ENCODE peak calls at places on chromosomes 6 and 20, in four cellular contexts. P is tibial artery; S is AG09309; N is CD8-positive, alpha-beta T cell. G is an unnamed sample.
A peak's percentile ranks its signal among the peaks of the same experiment; 100 is the strongest.

GRCh38 chr20:31543966-31544598 is 29.8 kb downstream of the HM13 start:
- DNase-seq in P (no peak), S (peak; percentile 95), N (no peak), G (no peak)

GRCh38 chr6:89257346-89257745 is 40.2 kb upstream of the GABRR1 start:
- DNase-seq in P (no peak), S (no peak), N (no peak), G (no peak)

GRCh38 chr6:133947302-133947900 is 5.6 kb upstream of the TBPL1 start:
- DNase-seq in P (no peak), S (no peak), N (no peak), G (no peak)

GRCh38 chr6:6494677-6495076 is 93.8 kb upstream of the LY86 start:
- DNase-seq in P (peak; percentile 46), S (no peak), N (no peak), G (peak; percentile 34)

GRCh38 chr20:38791291-38791690 is 14.2 kb upstream of the PPP1R16B start:
- DNase-seq in P (no peak), S (no peak), N (no peak), G (no peak)

GRCh38 chr20:3828798-3829197 is 8.5 kb downstream of the AP5S1 start:
- DNase-seq in P (no peak), S (no peak), N (no peak), G (no peak)

GRCh38 chr6:55888917-55889316 is 13.5 kb upstream of the BMP5 start:
- DNase-seq in P (no peak), S (no peak), N (no peak), G (no peak)

GRCh38 chr20:56788041-56788670 is 159.1 kb downstream of the TFAP2C start:
- DNase-seq in P (peak; percentile 35), S (peak; percentile 84), N (no peak), G (no peak)

GRCh38 chr6:26457796-26458688 is at the start of gene BTN2A1:
- DNase-seq in P (peak; percentile 87), S (peak; percentile 82), N (peak; percentile 51), G (peak; percentile 49)

GRCh38 chr6:41367700-41368099 is 32.3 kb downstream of the NCR2 start:
- DNase-seq in P (no peak), S (peak; percentile 13), N (no peak), G (no peak)

GRCh38 chr6:166592818-166593217 is 6.3 kb upstream of the RAMACL start:
- DNase-seq in P (no peak), S (no peak), N (no peak), G (no peak)

GRCh38 chr20:47686545-47686944 is 98.7 kb downstream of the SULF2 start:
- DNase-seq in P (no peak), S (peak; percentile 72), N (no peak), G (no peak)

GRCh38 chr6:105035299-105035698 is 78.4 kb downstream of the LIN28B start:
- DNase-seq in P (no peak), S (no peak), N (no peak), G (no peak)

GRCh38 chr6:34551720-34552119 is 4.4 kb downstream of the SPDEF start:
- DNase-seq in P (no peak), S (no peak), N (no peak), G (no peak)

GRCh38 chr6:159633196-159633595 is 59.8 kb downstream of the SOD2 start:
- DNase-seq in P (no peak), S (no peak), N (no peak), G (no peak)

GRCh38 chr6:46677314-46677654 is 10.4 kb upstream of the TDRD6 start:
- DNase-seq in P (no peak), S (no peak), N (no peak), G (no peak)

GRCh38 chr20:18001131-18001921 is 32.5 kb downstream of the MGME1 start:
- DNase-seq in P (peak; percentile 87), S (peak; percentile 75), N (no peak), G (no peak)

GRCh38 chr6:53378208-53378607 is 29.5 kb upstream of the ELOVL5 start:
- DNase-seq in P (no peak), S (no peak), N (no peak), G (no peak)

GRCh38 chr20:47568019-47568418 is 66.3 kb downstream of the NCOA3 start:
- DNase-seq in P (no peak), S (peak; percentile 79), N (no peak), G (no peak)

GRCh38 chr6:18263561-18264337 is 581 bp downstream of the DEK start:
- DNase-seq in P (peak; percentile 50), S (no peak), N (no peak), G (peak; percentile 48)

GRCh38 chr6:42921801-42922200 is 5.9 kb downstream of the PTCRA start:
- DNase-seq in P (no peak), S (no peak), N (no peak), G (no peak)

GRCh38 chr6:160102956-160103824 is 18.4 kb upstream of the SLC22A1 start:
- DNase-seq in P (no peak), S (no peak), N (no peak), G (no peak)

GRCh38 chr6:1872649-1873131 is 263.0 kb downstream of the FOXC1 start:
- DNase-seq in P (no peak), S (no peak), N (no peak), G (no peak)

GRCh38 chr6:82567621-82568020 is 204.0 kb downstream of the TPBG start:
- DNase-seq in P (no peak), S (no peak), N (no peak), G (no peak)

GRCh38 chr6:82735790-82736189 is 329.9 kb downstream of the UBE3D start:
- DNase-seq in P (no peak), S (no peak), N (no peak), G (no peak)

GRCh38 chr6:35906499-35906846 is 14.4 kb downstream of the SRPK1 start:
- DNase-seq in P (no peak), S (no peak), N (no peak), G (no peak)

GRCh38 chr20:41482647-41483552 is 116.3 kb upstream of the EMILIN3 start:
- DNase-seq in P (no peak), S (peak; percentile 80), N (no peak), G (no peak)

GRCh38 chr6:27139753-27140522 is 107.6 kb upstream of the PRSS16 start:
- DNase-seq in P (no peak), S (no peak), N (no peak), G (no peak)

GRCh38 chr6:28900577-28901266 is 23.1 kb downstream of the TRIM27 start:
- DNase-seq in P (no peak), S (no peak), N (no peak), G (no peak)

GRCh38 chr20:50363479-50363878 is 146.7 kb upstream of the PTPN1 start:
- DNase-seq in P (no peak), S (no peak), N (no peak), G (no peak)

GRCh38 chr6:34586327-34587040 is 30.4 kb upstream of the SPDEF start:
- DNase-seq in P (no peak), S (no peak), N (no peak), G (no peak)

GRCh38 chr20:18907353-18907752 is 93.8 kb downstream of the SCP2D1 start:
- DNase-seq in P (no peak), S (no peak), N (no peak), G (no peak)

GRCh38 chr6:148382856-148383255 is 40.2 kb downstream of the SASH1 start:
- DNase-seq in P (no peak), S (no peak), N (no peak), G (no peak)

DNA sequence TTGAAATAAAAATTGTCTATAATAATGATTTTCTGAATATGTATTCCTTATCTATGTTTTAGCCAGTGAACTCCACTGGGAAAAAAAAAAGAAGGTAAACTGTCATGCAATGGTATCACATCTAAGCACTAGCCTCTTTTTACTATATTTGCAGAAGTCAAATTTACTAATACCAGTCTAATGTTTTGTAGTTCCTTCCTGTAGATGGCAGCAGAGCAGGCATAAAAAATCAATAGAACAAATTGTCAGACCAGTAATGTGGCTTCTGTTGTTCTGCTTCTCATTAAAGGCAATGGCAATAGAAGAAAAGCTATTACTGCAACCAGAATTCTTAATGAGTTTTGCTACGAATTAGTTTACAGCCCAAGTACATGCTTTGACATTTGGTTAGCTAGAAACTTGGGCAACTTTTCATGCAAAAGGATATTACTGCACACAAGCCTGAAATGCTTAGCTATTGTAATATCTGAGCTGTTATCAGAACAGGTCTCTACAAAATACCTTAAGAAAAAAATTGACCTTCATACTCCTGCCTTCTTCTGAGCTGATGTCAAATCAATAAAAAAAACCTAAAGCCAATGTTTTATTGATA is 476.9 kb downstream of the KHDRBS2 start:
- DNase-seq in P (no peak), S (no peak), N (no peak), G (no peak)
- TF ChIP-seq CTCF in P (no peak), S (peak; percentile 12), N (no peak), G (peak; percentile 54)

GRCh38 chr6:168495133-168495532 is 54.1 kb downstream of the SMOC2 start:
- DNase-seq in P (no peak), S (no peak), N (no peak), G (no peak)
- TF ChIP-seq CTCF in P (no peak), S (no peak), N (no peak), G (no peak)

GRCh38 chr6:52286798-52287432 is 2.4 kb upstream of the MCM3 start:
- DNase-seq in P (peak; percentile 81), S (peak; percentile 16), N (peak; percentile 46), G (no peak)

GRCh38 chr6:52283111-52283510 is 1.4 kb downstream of the MCM3 start:
- DNase-seq in P (no peak), S (no peak), N (no peak), G (no peak)

GRCh38 chr6:52284131-52284459 is 447 bp downstream of the MCM3 start:
- DNase-seq in P (peak; percentile 43), S (no peak), N (no peak), G (no peak)

GRCh38 chr6:52285174-52286068 is 879 bp upstream of the MCM3 start:
- DNase-seq in P (no peak), S (peak; percentile 13), N (no peak), G (no peak)

DNA sequence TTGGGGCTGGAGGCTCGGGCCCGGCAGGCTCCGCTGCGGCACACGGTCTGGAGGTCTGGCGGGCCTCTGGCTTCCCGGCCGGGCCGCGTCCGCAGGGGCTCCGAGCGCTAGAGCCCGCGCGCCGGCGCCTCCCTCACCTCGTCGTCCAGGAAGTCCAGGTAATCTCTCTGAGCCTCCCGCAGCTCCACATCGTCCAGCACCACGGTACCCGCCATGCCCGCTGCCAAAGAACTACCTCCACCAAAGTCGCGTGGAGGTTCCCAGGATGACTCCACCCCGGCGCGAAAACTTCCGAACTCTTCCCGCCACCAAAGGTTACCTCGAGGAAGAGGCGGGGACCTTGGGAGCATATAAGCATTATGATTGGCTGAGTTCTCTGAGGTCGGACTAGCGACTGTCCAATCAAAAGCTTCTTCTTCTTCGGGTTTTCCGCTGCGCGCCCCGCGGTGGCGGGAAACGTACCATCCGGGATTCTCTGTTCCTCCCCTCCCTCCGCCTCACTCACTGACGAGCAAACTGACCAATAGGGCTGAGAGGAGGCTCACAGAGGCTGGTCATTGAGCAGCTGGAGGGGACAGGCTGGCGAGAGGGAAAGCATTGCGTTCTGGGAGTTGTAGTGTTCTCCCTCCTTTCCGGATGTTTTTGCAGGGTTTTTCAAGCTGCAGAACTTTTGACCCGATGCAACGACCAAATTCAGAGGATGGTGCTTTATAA is at the start of gene MCM3:
- DNase-seq in P (peak; percentile 98), S (peak; percentile 98), N (peak; percentile 91), G (peak; percentile 83)
- TF ChIP-seq CTCF in P (peak; percentile 17), S (peak; percentile 1), N (no peak), G (no peak)

GRCh38 chr20:44746367-44747165 is 901 bp downstream of the KCNK15 start:
- DNase-seq in P (no peak), S (no peak), N (no peak), G (no peak)

GRCh38 chr20:44747166-44748004 is 1.7 kb downstream of the KCNK15 start:
- DNase-seq in P (peak; percentile 86), S (no peak), N (peak; percentile 30), G (peak; percentile 32)

GRCh38 chr20:44752099-44752931 is 6.7 kb downstream of the KCNK15 start:
- DNase-seq in P (no peak), S (no peak), N (no peak), G (no peak)

GRCh38 chr20:44748005-44748370 is 2.3 kb downstream of the KCNK15 start:
- DNase-seq in P (no peak), S (no peak), N (no peak), G (no peak)

GRCh38 chr20:44750081-44750805 is 4.6 kb downstream of the KCNK15 start:
- DNase-seq in P (no peak), S (no peak), N (no peak), G (no peak)
- TF ChIP-seq CTCF in P (peak; percentile 5), S (peak; percentile 11), N (no peak), G (no peak)